ENCODE peak calls at places on chromosomes 4 and X, in six cellular contexts. I is tibial artery; X is body of pancreas; K is GM23338; S is heart left ventricle; W is CD4-positive, alpha-beta memory T cell. D is an unnamed sample.

GRCh38 chr4:2040391-2041233 is 18.5 kb upstream of the NAT8L start:
- DNase-seq in I (no peak), X (no peak), K (peak), S (no peak), W (no peak), D (no peak)

GRCh38 chrX:19568422-19568821 is 53.1 kb upstream of the MAP3K15 start:
- DNase-seq in I (no peak), X (no peak), K (no peak), S (no peak), W (no peak), D (no peak)

GRCh38 chr4:20251796-20252655 is at the start of gene SLIT2:
- DNase-seq in I (peak), X (peak), K (peak), S (peak), W (no peak), D (no peak)

GRCh38 chr4:58301384-58301783 is 1191.2 kb upstream of the IGFBP7 start:
- DNase-seq in I (no peak), X (peak), K (peak), S (no peak), W (no peak), D (no peak)

GRCh38 chr4:113355550-113356371 is 306.3 kb downstream of the ANK2 start:
- DNase-seq in I (peak), X (no peak), K (no peak), S (peak), W (peak), D (peak)

GRCh38 chrX:109773374-109773773 is 40.3 kb upstream of the ACSL4 start:
- DNase-seq in I (no peak), X (no peak), K (no peak), S (no peak), W (no peak), D (no peak)

GRCh38 chr4:134665429-134665828 is 463.8 kb upstream of the PABPC4L start:
- DNase-seq in I (no peak), X (no peak), K (no peak), S (no peak), W (no peak), D (no peak)

GRCh38 chrX:154488336-154489075 is 1.9 kb downstream of the SLC10A3 start:
- DNase-seq in I (no peak), X (no peak), K (no peak), S (no peak), W (no peak), D (no peak)

GRCh38 chr4:17494258-17494657 is 17.6 kb downstream of the QDPR start:
- DNase-seq in I (no peak), X (no peak), K (no peak), S (no peak), W (no peak), D (peak)

GRCh38 chr4:53196872-53197759 is 168.7 kb downstream of the SCFD2 start:
- DNase-seq in I (no peak), X (no peak), K (peak), S (no peak), W (peak), D (no peak)

GRCh38 chr4:54942735-54943134 is 182.7 kb downstream of the KDR start:
- DNase-seq in I (no peak), X (no peak), K (no peak), S (no peak), W (peak), D (no peak)

GRCh38 chr4:107579099-107579498 is 140.9 kb downstream of the PAPSS1 start:
- DNase-seq in I (no peak), X (no peak), K (no peak), S (no peak), W (no peak), D (no peak)

GRCh38 chr4:180084561-180084960 is 2158.6 kb upstream of the TENM3 start:
- DNase-seq in I (no peak), X (no peak), K (no peak), S (no peak), W (no peak), D (no peak)

GRCh38 chr4:155846929-155847328 is 19.1 kb downstream of the ASIC5 start:
- DNase-seq in I (no peak), X (no peak), K (peak), S (no peak), W (no peak), D (no peak)

GRCh38 chr4:40563401-40563800 is 66.3 kb downstream of the RBM47 start:
- DNase-seq in I (no peak), X (no peak), K (no peak), S (no peak), W (no peak), D (no peak)

GRCh38 chr4:31929676-31930075 is 1209.5 kb downstream of the PCDH7 start:
- DNase-seq in I (no peak), X (no peak), K (no peak), S (no peak), W (no peak), D (no peak)

GRCh38 chrX:41946230-41946629 is 22.9 kb upstream of the CASK start:
- DNase-seq in I (no peak), X (no peak), K (no peak), S (no peak), W (no peak), D (no peak)

GRCh38 chr4:140267576-140267975 is 105.9 kb upstream of the SCOC start:
- DNase-seq in I (no peak), X (no peak), K (peak), S (no peak), W (no peak), D (no peak)

GRCh38 chrX:153486163-153486562 is 8.6 kb upstream of the BGN start:
- DNase-seq in I (no peak), X (no peak), K (no peak), S (no peak), W (no peak), D (no peak)

GRCh38 chr4:74284074-74284473 is 24.2 kb upstream of the EPGN start:
- DNase-seq in I (no peak), X (no peak), K (no peak), S (no peak), W (no peak), D (no peak)

GRCh38 chr4:85114526-85114925 is 148.0 kb upstream of the WDFY3 start:
- DNase-seq in I (no peak), X (no peak), K (no peak), S (no peak), W (no peak), D (no peak)

GRCh38 chr4:60989141-60989540 is 211.0 kb upstream of the ADGRL3 start:
- DNase-seq in I (no peak), X (no peak), K (no peak), S (no peak), W (no peak), D (no peak)

GRCh38 chr4:126778348-126778747 is 854.4 kb upstream of the INTU start:
- DNase-seq in I (no peak), X (no peak), K (no peak), S (no peak), W (no peak), D (peak)

GRCh38 chrX:150226223-150226965 is 136.7 kb upstream of the MAMLD1 start:
- DNase-seq in I (no peak), X (no peak), K (peak), S (no peak), W (no peak), D (no peak)

GRCh38 chr4:71004281-71004851 is 10.9 kb downstream of the DCK start:
- DNase-seq in I (no peak), X (no peak), K (peak), S (no peak), W (peak), D (no peak)

GRCh38 chr4:122508083-122508482 is 51.6 kb upstream of the IL2 start:
- DNase-seq in I (no peak), X (no peak), K (no peak), S (no peak), W (peak), D (no peak)

GRCh38 chr4:48090621-48091020 is 43.4 kb downstream of the TXK start:
- DNase-seq in I (no peak), X (no peak), K (no peak), S (no peak), W (no peak), D (no peak)

GRCh38 chr4:53119685-53120084 is 246.2 kb downstream of the SCFD2 start:
- DNase-seq in I (no peak), X (no peak), K (peak), S (no peak), W (no peak), D (peak)

GRCh38 chr4:107740381-107740780 is 20.3 kb upstream of the PAPSS1 start:
- DNase-seq in I (no peak), X (no peak), K (peak), S (no peak), W (no peak), D (no peak)

DNA sequence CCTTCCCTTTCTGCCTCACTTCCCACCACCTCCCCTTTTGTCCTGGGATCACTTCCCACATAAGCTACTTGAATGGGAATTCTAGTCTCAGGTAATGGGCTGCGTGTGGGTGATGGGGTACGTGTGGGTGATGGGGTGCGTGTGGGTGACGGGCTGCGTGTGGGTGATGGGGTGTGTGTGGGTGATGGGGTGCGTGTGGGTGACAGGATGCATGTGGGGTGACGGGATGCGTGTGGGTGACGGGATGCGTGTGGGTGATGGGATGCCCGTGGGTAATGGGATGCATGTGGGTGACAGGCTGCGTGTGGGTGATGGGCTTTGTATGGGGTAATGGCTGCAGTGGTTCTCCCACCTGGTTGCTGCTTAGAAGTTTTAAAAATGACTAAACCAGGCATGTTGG is 43.6 kb downstream of the EVC2 start:
- DNase-seq in I (no peak), X (no peak), K (no peak), S (no peak), W (no peak), D (no peak)
- H3K27ac ChIP-seq in I (no peak), X (no peak), K (no peak), S (no peak), W (no peak), D (no peak)

GRCh38 chrX:44962944-44963343 is 90.0 kb downstream of the KDM6A start:
- DNase-seq in I (no peak), X (no peak), K (no peak), S (no peak), W (no peak), D (no peak)
- H3K27ac ChIP-seq in I (no peak), X (no peak), K (no peak), S (peak), W (no peak), D (no peak)

GRCh38 chr4:183971938-183972490 is 66.9 kb downstream of the STOX2 start:
- DNase-seq in I (no peak), X (no peak), K (no peak), S (peak), W (no peak), D (no peak)

GRCh38 chr4:183968931-183969330 is 63.8 kb downstream of the STOX2 start:
- DNase-seq in I (no peak), X (no peak), K (no peak), S (no peak), W (no peak), D (no peak)

GRCh38 chr4:183966371-183966770 is 61.3 kb downstream of the STOX2 start:
- DNase-seq in I (no peak), X (no peak), K (no peak), S (no peak), W (no peak), D (no peak)

GRCh38 chr4:183969596-183969995 is 64.5 kb downstream of the STOX2 start:
- DNase-seq in I (no peak), X (no peak), K (no peak), S (no peak), W (no peak), D (no peak)

GRCh38 chr4:183968502-183968901 is 63.4 kb downstream of the STOX2 start:
- DNase-seq in I (no peak), X (no peak), K (peak), S (no peak), W (no peak), D (no peak)
- H3K27ac ChIP-seq in I (no peak), X (no peak), K (no peak), S (no peak), W (no peak), D (no peak)

GRCh38 chrX:13216139-13216538 is 103.7 kb downstream of the ATXN3L start:
- DNase-seq in I (no peak), X (no peak), K (no peak), S (no peak), W (no peak), D (no peak)

GRCh38 chrX:13215729-13216128 is 104.1 kb downstream of the ATXN3L start:
- DNase-seq in I (no peak), X (no peak), K (no peak), S (no peak), W (no peak), D (no peak)

GRCh38 chrX:13208281-13208935 is 111.4 kb downstream of the ATXN3L start:
- DNase-seq in I (no peak), X (no peak), K (no peak), S (no peak), W (no peak), D (no peak)

GRCh38 chrX:13212191-13212651 is 107.6 kb downstream of the ATXN3L start:
- DNase-seq in I (no peak), X (no peak), K (no peak), S (no peak), W (no peak), D (no peak)
- H3K27ac ChIP-seq in I (no peak), X (no peak), K (no peak), S (peak), W (no peak), D (no peak)

GRCh38 chr4:147811878-147812277 is 80.0 kb downstream of the ARHGAP10 start:
- DNase-seq in I (no peak), X (no peak), K (no peak), S (no peak), W (no peak), D (no peak)

GRCh38 chr4:147816382-147817254 is 84.7 kb downstream of the ARHGAP10 start:
- DNase-seq in I (peak), X (no peak), K (no peak), S (no peak), W (no peak), D (no peak)

GRCh38 chr4:147813107-147813773 is 81.4 kb downstream of the ARHGAP10 start:
- DNase-seq in I (no peak), X (no peak), K (no peak), S (no peak), W (no peak), D (no peak)

GRCh38 chr4:147814334-147814733 is 82.4 kb downstream of the ARHGAP10 start:
- DNase-seq in I (no peak), X (no peak), K (no peak), S (no peak), W (no peak), D (no peak)

DNA sequence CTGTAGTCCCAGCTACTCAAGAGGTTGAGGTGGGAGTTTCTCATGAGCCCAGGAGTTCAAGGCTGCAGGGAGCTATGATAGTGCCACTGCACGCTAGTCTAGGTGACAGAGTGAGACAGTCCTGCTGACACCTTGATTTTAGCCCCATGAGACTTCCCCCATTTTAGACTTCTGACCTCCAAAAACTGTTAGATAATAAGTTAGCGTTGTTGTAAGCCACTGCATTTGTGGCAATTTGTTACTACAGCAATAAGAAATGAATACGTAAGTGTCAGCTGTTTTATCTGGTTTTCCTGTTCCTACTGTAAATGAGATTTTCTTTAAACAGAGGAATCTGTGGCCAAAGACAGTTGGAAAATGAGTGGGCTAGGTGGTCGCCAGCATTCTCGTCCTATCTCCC is 83.9 kb downstream of the ARHGAP10 start:
- DNase-seq in I (no peak), X (no peak), K (no peak), S (no peak), W (no peak), D (no peak)
- H3K27ac ChIP-seq in I (peak), X (no peak), K (no peak), S (peak), W (no peak), D (no peak)

GRCh38 chr4:167114416-167114971 is 119.8 kb downstream of the SPOCK3 start:
- DNase-seq in I (no peak), X (no peak), K (no peak), S (no peak), W (no peak), D (peak)

GRCh38 chr4:167117273-167117672 is 117.0 kb downstream of the SPOCK3 start:
- DNase-seq in I (no peak), X (no peak), K (no peak), S (no peak), W (no peak), D (peak)

GRCh38 chr4:167119392-167119791 is 114.9 kb downstream of the SPOCK3 start:
- DNase-seq in I (no peak), X (no peak), K (no peak), S (no peak), W (no peak), D (no peak)
- H3K27ac ChIP-seq in I (no peak), X (no peak), K (no peak), S (no peak), W (no peak), D (no peak)